ENCODE peak calls at places on chromosomes 3 and 15, in ten cellular contexts. B, G, Q, W, Z, S, N, V, J and E are unnamed samples.

GRCh38 chr3:134611516-134611915 is 39.3 kb downstream of the KY start:
- DNase-seq in B (no peak), G (no peak), Q (no peak), W (no peak), Z (no peak), S (no peak), N (no peak), V (no peak), J (no peak), E (peak)

GRCh38 chr3:46716461-46717441 is 918 bp downstream of the PRSS50 start:
- DNase-seq in B (no peak), G (peak), Q (peak), W (no peak), Z (no peak), S (peak), N (no peak), V (peak), J (no peak), E (no peak)

GRCh38 chr3:58004972-58005371 is 3.2 kb upstream of the FLNB start:
- DNase-seq in B (no peak), G (no peak), Q (no peak), W (no peak), Z (no peak), S (peak), N (no peak), V (no peak), J (no peak), E (no peak)

GRCh38 chr3:192986399-192986798 is 68.7 kb upstream of the MB21D2 start:
- DNase-seq in B (no peak), G (no peak), Q (no peak), W (no peak), Z (no peak), S (no peak), N (no peak), V (no peak), J (no peak), E (no peak)

GRCh38 chr3:183328823-183329222 is 75.8 kb downstream of the B3GNT5 start:
- DNase-seq in B (no peak), G (no peak), Q (no peak), W (no peak), Z (no peak), S (no peak), N (no peak), V (no peak), J (no peak), E (no peak)

GRCh38 chr3:24495334-24495994 is 814 bp upstream of the THRB start:
- DNase-seq in B (no peak), G (no peak), Q (peak), W (no peak), Z (peak), S (no peak), N (peak), V (peak), J (no peak), E (peak)

GRCh38 chr15:58037902-58038301 is 27.6 kb downstream of the ALDH1A2 start:
- DNase-seq in B (no peak), G (no peak), Q (no peak), W (no peak), Z (no peak), S (no peak), N (no peak), V (no peak), J (no peak), E (no peak)

GRCh38 chr15:86615816-86616215 is 536.1 kb downstream of the AGBL1 start:
- DNase-seq in B (no peak), G (no peak), Q (no peak), W (no peak), Z (no peak), S (no peak), N (no peak), V (no peak), J (no peak), E (no peak)

GRCh38 chr3:25849641-25850040 is 59.8 kb downstream of the OXSM start:
- DNase-seq in B (no peak), G (no peak), Q (no peak), W (no peak), Z (no peak), S (no peak), N (no peak), V (no peak), J (no peak), E (no peak)

GRCh38 chr3:170563712-170564423 is 22.0 kb downstream of the SLC7A14 start:
- DNase-seq in B (no peak), G (no peak), Q (no peak), W (no peak), Z (no peak), S (no peak), N (no peak), V (no peak), J (no peak), E (no peak)